ENCODE peak calls at places on chromosome 19, in six cellular contexts. N is T-helper 1 cell, P is NCI-H1105 treated with DMSO at 0.1 percent for 48 hours, W is GM06990, G is epithelial cell of esophagus, E is heart left ventricle. H is an unnamed sample.

GRCh38 chr19:7544626-7545025 is 9.1 kb downstream of the PNPLA6 start:
- DNase-seq in G (no peak), W (no peak), P (no peak), N (no peak), E (no peak), H (no peak)

GRCh38 chr19:12788682-12789097 is 2.6 kb upstream of the JUNB start:
- DNase-seq in W (peak), E (peak), P (peak), N (no peak), G (peak), H (peak)

GRCh38 chr19:21138130-21138529 is 3.7 kb upstream of the ZNF431 start:
- DNase-seq in G (no peak), P (no peak), E (no peak), N (no peak), W (no peak), H (no peak)

GRCh38 chr19:42269518-42270345 is 680 bp downstream of the CIC start:
- DNase-seq in W (peak), E (peak), N (no peak), G (no peak), P (no peak), H (no peak)

GRCh38 chr19:2538096-2538757 is 62.3 kb downstream of the GADD45B start:
- DNase-seq in E (no peak), N (no peak), P (no peak), W (no peak), G (no peak), H (no peak)

GRCh38 chr19:14758816-14759215 is 19.5 kb downstream of the ADGRE2 start:
- DNase-seq in E (no peak), G (peak), W (no peak), P (peak), N (no peak), H (peak)

GRCh38 chr19:29942404-29943261 is 594 bp downstream of the URI1 start:
- DNase-seq in G (peak), W (peak), N (peak), P (peak), E (peak), H (peak)

GRCh38 chr19:52638601-52639000 is 446 bp upstream of the ZNF83 start:
- DNase-seq in W (no peak), E (peak), G (no peak), N (no peak), P (peak), H (no peak)

GRCh38 chr19:30695171-30695875 is 323.1 kb downstream of the ZNF536 start:
- DNase-seq in W (no peak), G (no peak), N (no peak), P (no peak), E (no peak), H (no peak)

GRCh38 chr19:17933414-17934129 is 757 bp downstream of the CCDC124 start:
- DNase-seq in G (peak), E (no peak), P (no peak), W (no peak), N (no peak), H (peak)

H was measured in mammary epithelial cell.